ENCODE peak calls at places on chromosomes 13 and 19, in six cellular contexts. D, P, Z, R, A and E are unnamed samples.

GRCh38 chr13:31772231-31772630 is 32.9 kb downstream of the RXFP2 start:
- DNase-seq in D (no peak), R (no peak), A (no peak), P (no peak), Z (no peak), E (no peak)

GRCh38 chr19:7860902-7861618 is 13.1 kb downstream of the PRR36 start:
- DNase-seq in Z (no peak), P (no peak), R (no peak), D (no peak), A (no peak), E (no peak)

GRCh38 chr19:52188822-52189744 is 769 bp upstream of the PPP2R1A start:
- DNase-seq in D (peak), A (no peak), Z (peak), R (no peak), P (peak), E (no peak)

GRCh38 chr19:52428937-52429336 is at the start of gene ZNF534:
- DNase-seq in Z (no peak), P (no peak), A (no peak), R (no peak), D (no peak), E (no peak)

GRCh38 chr19:12913011-12913561 is 6.0 kb downstream of the SYCE2 start:
- DNase-seq in A (peak), R (peak), D (peak), P (peak), Z (no peak), E (peak)

GRCh38 chr19:50832666-50833065 is 708 bp downstream of the KLK15 start:
- DNase-seq in Z (no peak), R (no peak), P (no peak), D (no peak), A (no peak), E (no peak)

GRCh38 chr19:12727745-12728433 is 4.2 kb upstream of the TNPO2 start:
- DNase-seq in P (no peak), D (no peak), R (no peak), Z (no peak), A (no peak), E (no peak)

GRCh38 chr19:5154129-5154798 is 185.4 kb downstream of the KDM4B start:
- DNase-seq in A (peak), P (no peak), D (no peak), Z (peak), R (no peak), E (no peak)

GRCh38 chr19:18416778-18417249 is 2.4 kb upstream of the SSBP4 start:
- DNase-seq in P (peak), R (peak), Z (peak), A (peak), D (peak), E (peak)

GRCh38 chr19:7505682-7506384 is 10.1 kb upstream of the ZNF358 start:
- DNase-seq in P (no peak), D (no peak), A (no peak), Z (no peak), R (no peak), E (no peak)

GRCh38 chr19:13463296-13463695 is 43.0 kb downstream of the CACNA1A start:
- DNase-seq in P (no peak), A (no peak), D (no peak), R (no peak), Z (no peak), E (peak)

GRCh38 chr13:102702965-102703720 is 8.3 kb upstream of the METTL21C start:
- DNase-seq in D (no peak), Z (no peak), R (peak), A (no peak), P (no peak), E (peak)

GRCh38 chr13:35518337-35518736 is 41.8 kb upstream of the MAB21L1 start:
- DNase-seq in Z (no peak), R (no peak), A (no peak), P (no peak), D (no peak), E (no peak)

GRCh38 chr19:29054886-29055675 is 157.9 kb downstream of the UQCRFS1 start:
- DNase-seq in P (no peak), Z (no peak), R (no peak), A (peak), D (no peak), E (no peak)

GRCh38 chr19:39251081-39251480 is 2.4 kb upstream of the IFNL4 start:
- DNase-seq in Z (no peak), R (no peak), A (no peak), D (no peak), P (no peak), E (no peak)

GRCh38 chr19:39247701-39248664 is 673 bp downstream of the IFNL4 start:
- DNase-seq in R (no peak), Z (no peak), A (no peak), P (no peak), D (no peak), E (peak)

GRCh38 chr19:39248806-39249205 is at the start of gene IFNL4:
- DNase-seq in A (no peak), R (no peak), D (no peak), Z (no peak), P (no peak), E (no peak)

GRCh38 chr19:39252458-39252857 is 3.8 kb upstream of the IFNL4 start:
- DNase-seq in R (no peak), A (no peak), D (no peak), P (no peak), Z (no peak), E (no peak)

DNA sequence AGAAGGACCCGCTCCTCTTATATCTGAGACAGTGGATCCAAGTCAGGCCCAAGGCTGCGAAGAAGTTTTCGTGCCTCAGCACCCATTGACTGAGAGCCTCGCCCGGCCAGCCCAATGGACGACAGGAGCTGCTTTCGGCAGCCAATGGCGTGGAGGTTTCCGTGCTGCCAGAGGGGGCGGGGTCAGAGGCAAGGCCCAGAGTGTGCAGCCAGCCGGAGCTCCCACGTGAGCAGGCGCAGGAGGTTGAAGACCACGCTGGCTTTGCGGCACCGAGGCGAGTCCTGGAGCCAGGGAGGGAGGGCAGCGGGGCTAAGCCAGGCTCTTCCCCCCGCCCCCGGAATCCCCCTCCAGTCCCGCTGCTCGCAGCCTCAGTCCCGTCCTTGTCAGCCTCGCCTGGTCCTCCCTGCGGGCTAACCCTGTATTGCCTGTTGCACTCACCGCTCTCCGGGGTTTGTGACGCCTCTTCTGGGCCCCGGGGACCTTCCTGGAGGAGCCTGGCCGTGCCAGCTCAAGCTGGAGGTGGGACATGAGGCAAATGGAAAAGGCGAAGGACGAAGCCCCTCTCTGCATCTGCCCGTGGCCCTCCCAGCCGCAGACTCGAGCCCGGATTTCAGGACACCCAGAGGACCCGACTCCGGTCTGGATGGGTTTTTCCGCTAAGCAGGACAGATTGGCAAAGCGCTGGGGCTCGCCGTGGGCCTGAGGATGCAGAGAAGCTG is 1.5 kb downstream of the IFNL4 start:
- DNase-seq in R (no peak), D (peak), Z (peak), P (no peak), A (no peak), E (no peak)
- H3K4me3 ChIP-seq in R (no peak), D (peak), Z (no peak), P (no peak), A (peak), E (no peak)

GRCh38 chr19:49363265-49364082 is at the start of gene DKKL1:
- DNase-seq in R (peak), D (peak), Z (peak), P (peak), A (peak), E (peak)
- TF ChIP-seq CTCF in R (no peak), D (no peak), Z (no peak), P (no peak), A (no peak), E (no peak)

DNA sequence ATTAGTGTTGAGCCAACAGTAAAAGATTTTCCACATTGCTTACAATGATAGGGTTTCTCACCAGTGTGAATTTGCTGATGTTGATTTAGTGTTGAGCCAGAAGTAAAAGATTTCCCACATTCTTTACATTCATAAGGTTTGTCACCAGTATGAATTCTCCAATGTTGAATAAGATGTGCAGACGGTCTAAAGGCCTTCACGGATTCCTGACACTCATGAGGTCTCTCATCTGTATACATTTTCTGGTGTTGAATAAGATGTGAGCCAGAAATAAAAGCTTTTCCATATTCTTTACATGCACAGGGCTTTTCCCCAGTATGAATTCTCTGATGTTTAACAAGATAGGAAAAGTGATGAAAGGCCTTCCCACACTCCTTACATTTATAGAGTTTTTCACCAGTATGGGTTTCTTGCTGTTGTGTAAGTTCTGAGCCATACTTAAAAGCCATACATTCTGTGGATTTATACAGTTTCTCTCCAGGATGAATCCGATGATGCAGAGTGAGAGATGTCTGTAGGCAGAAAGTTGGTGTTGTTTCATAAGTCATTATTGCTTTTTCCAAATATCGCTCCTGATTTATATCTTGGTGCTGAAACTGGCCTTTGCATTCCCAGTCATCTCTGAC is 22.4 kb downstream of the ZNF850 start:
- DNase-seq in R (no peak), A (no peak), Z (no peak), P (no peak), D (no peak), E (no peak)
- H3K4me3 ChIP-seq in R (no peak), A (peak), Z (no peak), P (no peak), D (no peak), E (no peak)

GRCh38 chr19:17266975-17267788 is at the start of gene BABAM1:
- DNase-seq in A (peak), Z (peak), R (peak), D (peak), P (peak), E (peak)
- TF ChIP-seq CTCF in A (no peak), Z (no peak), R (no peak), D (no peak), P (no peak), E (no peak)

GRCh38 chr13:98575009-98575866 is 1.7 kb downstream of the STK24 start:
- DNase-seq in Z (no peak), P (no peak), A (no peak), D (no peak), R (peak), E (no peak)
- H3K4me3 ChIP-seq in Z (peak), P (peak), A (peak), D (peak), R (peak), E (peak)

DNA sequence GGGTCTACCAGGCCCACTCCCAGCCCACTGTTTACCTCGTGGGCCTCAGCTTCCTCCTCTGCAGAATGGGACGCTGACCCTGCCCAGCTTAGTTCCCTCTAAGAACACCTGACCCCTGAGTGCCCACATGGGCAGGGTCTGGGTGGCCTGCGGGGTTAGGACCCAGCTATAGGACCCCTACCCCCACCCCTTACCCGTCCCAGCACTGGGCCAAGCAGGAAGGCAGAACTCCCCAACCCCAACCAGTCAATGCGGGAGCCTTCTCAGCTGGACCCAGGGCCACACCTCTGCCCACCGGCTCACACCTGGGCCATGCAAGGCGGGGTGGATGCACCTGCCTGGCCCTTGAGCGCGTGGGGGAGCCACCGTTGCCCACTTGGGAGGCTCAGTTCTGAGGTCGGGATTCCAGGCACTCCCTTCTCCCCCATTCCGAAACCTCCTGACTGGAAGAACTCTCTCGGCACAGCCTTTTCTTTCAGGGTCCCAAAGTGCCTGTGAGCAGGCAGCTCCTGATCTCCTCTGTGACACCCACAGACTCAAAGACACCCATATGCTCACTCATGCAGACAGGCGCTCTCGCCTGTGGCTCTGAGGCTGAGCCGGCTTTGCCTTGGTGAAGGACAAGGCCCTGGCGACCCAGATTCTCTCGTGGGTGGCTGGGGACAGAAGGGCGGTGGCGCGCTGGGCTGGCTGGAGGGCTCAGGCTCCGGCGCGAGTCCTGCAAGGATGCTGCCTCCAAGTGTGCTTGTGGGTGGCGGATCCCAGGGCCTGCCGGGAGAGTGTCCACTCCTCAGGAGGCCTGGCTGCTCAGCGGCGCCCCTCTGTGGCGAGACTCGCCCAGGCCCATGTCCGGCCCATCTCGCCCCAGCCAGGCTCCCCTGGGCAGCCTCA is 27.9 kb upstream of the PARP4 start:
- DNase-seq in Z (peak), P (no peak), A (no peak), R (no peak), D (peak), E (peak)
- TF ChIP-seq CTCF in Z (no peak), P (no peak), A (no peak), R (no peak), D (peak), E (no peak)

GRCh38 chr19:55451522-55452380 is 8.7 kb upstream of the SHISA7 start:
- DNase-seq in P (no peak), D (no peak), A (no peak), Z (no peak), R (no peak), E (no peak)

GRCh38 chr19:55453861-55454260 is 7.6 kb downstream of the ISOC2 start:
- DNase-seq in P (no peak), Z (no peak), D (no peak), A (no peak), R (no peak), E (no peak)

GRCh38 chr19:55454787-55455243 is 6.6 kb downstream of the ISOC2 start:
- DNase-seq in Z (no peak), P (no peak), D (no peak), R (no peak), A (no peak), E (peak)

GRCh38 chr19:55451163-55451521 is 8.0 kb upstream of the SHISA7 start:
- DNase-seq in D (no peak), P (no peak), Z (no peak), A (no peak), R (no peak), E (no peak)

DNA sequence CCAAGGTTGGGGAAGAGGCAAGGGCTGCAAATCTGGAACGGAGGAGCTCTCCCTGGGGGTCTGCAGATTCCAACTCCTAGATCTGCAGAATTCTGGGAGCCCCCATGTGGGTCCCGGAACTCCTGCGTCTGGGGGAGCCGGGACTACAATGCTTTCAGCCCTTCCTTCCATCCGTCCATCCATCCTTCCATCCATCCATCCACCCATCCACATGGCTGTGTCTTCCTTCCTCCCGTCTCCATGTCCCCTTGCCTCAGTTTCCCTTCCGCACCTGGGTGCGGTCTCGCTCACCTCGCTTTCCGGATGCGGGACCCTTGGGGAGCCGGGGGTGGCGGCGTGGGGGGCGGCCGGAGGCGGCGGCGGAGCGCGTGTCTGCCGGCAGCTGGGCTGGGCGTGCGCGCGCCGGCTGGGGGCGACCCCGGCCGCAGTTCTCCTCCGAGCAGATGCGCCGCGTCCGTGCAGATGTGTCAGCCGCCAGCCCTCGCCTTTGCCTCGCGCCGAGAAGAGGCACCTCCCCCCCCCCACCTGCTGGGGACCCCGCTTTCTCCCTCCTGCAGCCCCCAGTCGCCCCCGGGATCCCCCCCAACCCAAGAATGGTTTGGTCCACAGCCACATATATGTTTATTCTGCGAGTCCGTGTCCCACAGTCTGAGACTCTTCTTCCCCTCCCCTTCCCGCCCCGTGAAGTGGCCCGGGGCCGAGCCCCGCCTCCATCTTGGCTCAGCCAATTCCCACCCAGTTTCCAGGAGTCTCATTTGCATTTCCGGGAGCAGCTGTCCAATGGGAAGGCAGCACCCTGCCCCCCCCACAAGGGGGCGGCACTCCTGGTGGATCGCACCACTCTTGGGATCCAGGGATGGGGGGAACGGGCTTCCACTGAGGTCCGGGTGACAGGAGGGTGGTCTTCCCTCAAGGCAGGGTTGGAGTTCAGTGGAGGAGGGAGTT is 8.8 kb downstream of the ISOC2 start:
- DNase-seq in R (peak), Z (no peak), D (no peak), A (peak), P (peak), E (peak)
- H3K4me3 ChIP-seq in R (no peak), Z (no peak), D (no peak), A (peak), P (no peak), E (no peak)

GRCh38 chr13:69585656-69586055 is 522.0 kb upstream of the ATXN8OS start:
- DNase-seq in A (no peak), D (no peak), R (no peak), P (no peak), Z (no peak), E (no peak)
- TF ChIP-seq CTCF in A (no peak), D (no peak), R (no peak), P (no peak), Z (no peak), E (no peak)

GRCh38 chr19:35439921-35440320 is 8.1 kb upstream of the FFAR2 start:
- DNase-seq in R (no peak), A (no peak), Z (no peak), P (no peak), D (no peak), E (no peak)

GRCh38 chr19:35433448-35433847 is 14.6 kb upstream of the FFAR2 start:
- DNase-seq in D (no peak), Z (no peak), P (no peak), R (no peak), A (no peak), E (no peak)

GRCh38 chr19:35438527-35438926 is 9.5 kb upstream of the FFAR2 start:
- DNase-seq in Z (no peak), A (no peak), D (no peak), R (no peak), P (no peak), E (no peak)

GRCh38 chr19:35436477-35437141 is 11.4 kb upstream of the FFAR2 start:
- DNase-seq in Z (no peak), R (no peak), P (no peak), A (no peak), D (no peak), E (peak)

DNA sequence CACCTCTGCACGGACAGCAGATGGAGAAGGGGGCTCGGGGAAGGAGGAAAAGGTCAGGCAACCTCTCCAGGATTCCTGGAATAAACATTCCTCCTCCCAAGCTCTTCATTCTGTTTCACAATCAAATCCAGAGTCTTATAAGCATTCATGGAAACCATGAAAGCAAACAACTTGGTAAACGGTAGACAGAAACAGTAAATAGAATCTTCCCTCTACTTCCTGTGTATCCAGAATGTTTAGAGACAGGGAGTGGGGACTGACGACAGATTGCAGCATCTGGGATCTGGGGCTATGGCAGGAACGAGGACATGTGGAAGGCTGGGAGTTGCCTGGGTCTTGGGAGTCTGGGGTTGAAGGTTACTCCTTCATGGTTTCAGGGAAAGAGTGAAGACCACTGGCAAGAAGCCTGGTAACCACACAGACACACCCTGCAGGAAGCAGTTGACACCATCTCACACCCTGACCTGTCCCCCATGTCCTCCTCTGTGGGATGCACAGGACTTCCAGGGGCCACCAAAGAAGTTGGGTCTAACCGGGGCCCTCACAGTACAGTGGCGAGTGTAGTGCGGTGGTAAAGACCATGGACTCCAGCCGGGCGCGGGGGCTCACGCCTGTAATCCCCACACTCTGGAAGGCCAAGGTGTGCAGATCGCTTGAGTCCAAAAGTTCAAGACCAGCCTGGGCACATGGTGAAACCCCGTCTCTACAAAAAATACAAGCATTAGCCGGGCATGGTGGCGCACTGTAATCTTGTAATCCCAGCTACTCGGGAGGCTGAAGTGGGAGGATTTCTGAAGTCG is 10.7 kb upstream of the FFAR2 start:
- DNase-seq in Z (no peak), D (no peak), P (no peak), R (no peak), A (no peak), E (no peak)
- H3K4me3 ChIP-seq in Z (no peak), D (no peak), P (no peak), R (no peak), A (peak), E (no peak)

GRCh38 chr19:47430041-47430802 is 10.9 kb upstream of the MEIS3 start:
- DNase-seq in Z (no peak), R (peak), P (peak), D (peak), A (no peak), E (peak)
- TF ChIP-seq CTCF in Z (peak), R (no peak), P (no peak), D (no peak), A (no peak), E (no peak)